ENCODE peak calls at places on chromosomes 11 and 22, in seven cellular contexts. B is AG04450, D is RWPE1, L is GM20000, Q is nephron progenitor cell, A is prostate gland, R is stomach. K is an unnamed sample.

GRCh38 chr22:42889290-42889689 is 32.2 kb upstream of the ARFGAP3 start:
- DNase-seq in B (no peak), D (no peak), L (peak), Q (no peak), A (no peak), R (no peak), K (no peak)

GRCh38 chr22:30017375-30017774 is 62.9 kb upstream of the HORMAD2 start:
- DNase-seq in B (no peak), D (no peak), L (no peak), Q (no peak), A (no peak), R (no peak), K (no peak)

GRCh38 chr22:30390974-30391691 is 3.9 kb upstream of the RNF215 start:
- DNase-seq in B (peak), D (peak), L (peak), Q (no peak), A (peak), R (peak), K (no peak)

GRCh38 chr11:21975242-21975641 is 217.6 kb upstream of the ANO5 start:
- DNase-seq in B (no peak), D (no peak), L (no peak), Q (no peak), A (no peak), R (no peak), K (no peak)

GRCh38 chr22:25494774-25495173 is 69.7 kb upstream of the GRK3 start:
- DNase-seq in B (no peak), D (no peak), L (peak), Q (no peak), A (no peak), R (no peak), K (no peak)

GRCh38 chr11:72358461-72359405 is 75.6 kb downstream of the CLPB start:
- DNase-seq in B (no peak), D (no peak), L (no peak), Q (no peak), A (no peak), R (no peak), K (no peak)

GRCh38 chr11:95067042-95067827 is 516 bp downstream of the SRSF8 start:
- DNase-seq in B (no peak), D (peak), L (peak), Q (peak), A (peak), R (peak), K (peak)

GRCh38 chr11:90884181-90884580 is 661.3 kb upstream of the CHORDC1 start:
- DNase-seq in B (no peak), D (no peak), L (no peak), Q (no peak), A (no peak), R (no peak), K (no peak)

GRCh38 chr11:79412761-79413160 is 28.1 kb downstream of the TENM4 start:
- DNase-seq in B (no peak), D (peak), L (no peak), Q (no peak), A (no peak), R (no peak), K (no peak)

GRCh38 chr11:25981998-25982397 is 349.9 kb upstream of the ANO3 start:
- DNase-seq in B (peak), D (peak), L (peak), Q (peak), A (no peak), R (no peak), K (no peak)

GRCh38 chr22:43227231-43227630 is 40.3 kb upstream of the TTLL12 start:
- DNase-seq in B (no peak), D (no peak), L (no peak), Q (peak), A (no peak), R (no peak), K (no peak)

GRCh38 chr22:18976197-18976751 is 40.2 kb upstream of the PRODH start:
- DNase-seq in B (no peak), D (no peak), L (no peak), Q (no peak), A (no peak), R (no peak), K (no peak)

GRCh38 chr11:106091480-106092123 is 14.1 kb downstream of the AASDHPPT start:
- DNase-seq in B (peak), D (peak), L (peak), Q (no peak), A (no peak), R (no peak), K (no peak)

GRCh38 chr11:69166186-69167115 is 10.7 kb downstream of the SMIM38 start:
- DNase-seq in B (peak), D (peak), L (peak), Q (no peak), A (no peak), R (no peak), K (no peak)

GRCh38 chr22:49350441-49351121 is 477.1 kb downstream of the BRD1 start:
- DNase-seq in B (no peak), D (no peak), L (no peak), Q (no peak), A (no peak), R (no peak), K (no peak)

GRCh38 chr11:70502677-70503076 is 104.3 kb downstream of the CTTN start:
- DNase-seq in B (no peak), D (no peak), L (no peak), Q (no peak), A (no peak), R (no peak), K (no peak)

GRCh38 chr11:134226806-134227325 is 2.4 kb downstream of the VPS26B start:
- DNase-seq in B (no peak), D (no peak), L (no peak), Q (no peak), A (no peak), R (no peak), K (no peak)

GRCh38 chr11:116853461-116854073 is 16.1 kb upstream of the APOA1 start:
- DNase-seq in B (peak), D (peak), L (peak), Q (no peak), A (no peak), R (peak), K (no peak)

GRCh38 chr11:119101367-119101758 is 290 bp downstream of the DPAGT1 start:
- DNase-seq in B (no peak), D (no peak), L (peak), Q (peak), A (no peak), R (no peak), K (no peak)

GRCh38 chr11:119101759-119102423 is at the start of gene DPAGT1:
- DNase-seq in B (peak), D (peak), L (peak), Q (peak), A (peak), R (peak), K (peak)

GRCh38 chr11:119099707-119100106 is 1.9 kb downstream of the DPAGT1 start:
- DNase-seq in B (no peak), D (no peak), L (no peak), Q (no peak), A (no peak), R (no peak), K (no peak)

GRCh38 chr11:119100960-119101349 is 698 bp downstream of the DPAGT1 start:
- DNase-seq in B (no peak), D (no peak), L (no peak), Q (no peak), A (no peak), R (no peak), K (no peak)

GRCh38 chr11:119100246-119100959 is 1.2 kb downstream of the DPAGT1 start:
- DNase-seq in B (no peak), D (no peak), L (no peak), Q (no peak), A (no peak), R (no peak), K (no peak)
- TF ChIP-seq CTCF in B (peak), D (peak), L (peak), Q (peak), A (peak), R (no peak), K (peak)

DNA sequence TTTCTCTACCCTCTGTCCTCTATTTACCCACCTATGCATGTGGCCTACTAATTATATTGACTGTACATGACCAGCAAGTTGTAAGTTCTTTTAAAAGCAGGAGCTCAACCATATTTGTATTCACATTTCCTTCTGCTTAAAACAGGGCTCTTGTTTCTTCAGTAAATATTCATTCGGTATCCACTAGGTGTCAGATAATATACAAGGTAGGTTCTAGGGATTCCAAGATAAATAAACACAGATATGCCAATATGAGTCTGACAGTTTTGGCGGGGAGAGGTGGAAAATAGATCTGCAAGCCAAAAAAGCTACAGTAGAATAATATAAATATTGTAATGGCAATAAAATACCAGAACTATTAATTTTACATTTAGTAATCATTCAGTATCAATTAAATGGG is 15.3 kb upstream of the RAB30 start:
- DNase-seq in B (no peak), D (peak), L (no peak), Q (no peak), A (no peak), R (no peak), K (no peak)
- TF ChIP-seq CTCF in B (peak), D (peak), L (no peak), Q (no peak), A (peak), R (peak), K (peak)

GRCh38 chr22:35380537-35381423 is at the start of gene HMOX1:
- DNase-seq in B (peak), D (peak), L (peak), Q (peak), A (peak), R (peak), K (peak)
- TF ChIP-seq CTCF in B (no peak), D (no peak), L (no peak), Q (no peak), A (peak), R (no peak), K (no peak)

DNA sequence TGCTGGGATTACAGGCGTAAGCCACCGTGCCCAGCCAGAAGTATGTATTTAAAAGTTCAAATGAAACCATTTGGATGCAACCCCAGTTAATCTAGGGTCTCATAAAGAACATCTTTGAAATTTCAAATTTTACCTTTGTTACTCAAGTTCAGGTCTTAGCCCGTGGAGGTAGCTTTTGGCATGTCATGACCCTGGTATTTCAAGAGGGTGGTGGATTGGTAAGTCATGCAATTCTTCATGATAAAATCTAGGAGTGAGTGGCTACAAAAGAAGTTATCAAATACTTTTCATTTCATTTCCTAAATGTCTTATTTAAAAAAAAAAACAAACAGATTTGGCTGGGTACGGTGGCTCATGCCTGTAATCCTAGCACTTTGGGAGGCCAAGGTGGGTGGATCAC is 80.6 kb downstream of the ABTB2 start:
- DNase-seq in B (no peak), D (no peak), L (no peak), Q (no peak), A (no peak), R (no peak), K (no peak)
- TF ChIP-seq CTCF in B (no peak), D (no peak), L (no peak), Q (no peak), A (no peak), R (no peak), K (no peak)

DNA sequence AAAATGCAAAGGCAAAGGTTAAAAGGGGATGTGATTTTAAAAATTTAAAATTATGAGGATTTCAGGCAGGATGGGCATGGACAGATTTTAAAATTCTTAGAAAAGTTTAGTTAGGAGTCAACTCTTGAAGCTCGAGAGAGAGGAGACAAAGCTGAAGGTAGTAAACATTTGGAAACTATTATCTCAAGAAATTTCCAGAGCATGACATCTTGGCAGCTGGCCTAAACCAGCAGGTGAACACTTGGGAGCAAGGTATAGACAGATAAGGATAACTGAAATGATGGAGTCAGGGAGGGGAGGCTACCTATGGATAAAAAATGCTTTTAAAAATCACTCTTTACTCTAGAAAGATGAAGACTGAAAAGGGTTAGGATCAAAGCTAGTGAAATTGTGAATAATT is 13.7 kb downstream of the POU2AF3 start:
- DNase-seq in B (no peak), D (no peak), L (no peak), Q (no peak), A (no peak), R (peak), K (no peak)
- TF ChIP-seq CTCF in B (no peak), D (no peak), L (no peak), Q (no peak), A (no peak), R (no peak), K (no peak)

K was measured in type B pancreatic cell.